ENCODE peak calls at places on chromosomes 16 and 17, in seven cellular contexts. One of them, this sample, is unnamed.

GRCh38 chr16:30740364-30741251 is 7.6 kb upstream of the PHKG2 start:
- DNase-seq in GM12878: no peak
- DNase-seq in SK-N-SH: no peak
- DNase-seq in K562: peak; percentile 61
- DNase-seq in GM12891: no peak
- DNase-seq in GM12892: no peak
- DNase-seq in HepG2: no peak
- DNase-seq in this sample: no peak

GRCh38 chr17:48429156-48429555 is 858 bp downstream of the SKAP1 start:
- DNase-seq in GM12892: no peak
- DNase-seq in HepG2: no peak
- DNase-seq in SK-N-SH: no peak
- DNase-seq in K562: no peak
- DNase-seq in GM12878: no peak
- DNase-seq in GM12891: no peak
- DNase-seq in this sample: no peak

GRCh38 chr16:57513371-57514102 is 22.8 kb downstream of the CCDC102A start:
- DNase-seq in GM12878: no peak
- DNase-seq in GM12892: no peak
- DNase-seq in SK-N-SH: peak; percentile 19
- DNase-seq in HepG2: no peak
- DNase-seq in K562: no peak
- DNase-seq in GM12891: no peak
- DNase-seq in this sample: no peak

GRCh38 chr17:28717578-28718316 is at the start of gene RAB34:
- DNase-seq in SK-N-SH: no peak
- DNase-seq in GM12878: no peak
- DNase-seq in GM12891: no peak
- DNase-seq in HepG2: no peak
- DNase-seq in K562: no peak
- DNase-seq in GM12892: no peak
- DNase-seq in this sample: peak; percentile 80

GRCh38 chr17:538096-538973 is 176.3 kb downstream of the VPS53 start:
- DNase-seq in GM12891: no peak
- DNase-seq in HepG2: no peak
- DNase-seq in GM12878: no peak
- DNase-seq in K562: no peak
- DNase-seq in SK-N-SH: no peak
- DNase-seq in GM12892: no peak
- DNase-seq in this sample: no peak

GRCh38 chr16:57834936-57835335 is 32.6 kb upstream of the KIFC3 start:
- DNase-seq in HepG2: no peak
- DNase-seq in GM12891: no peak
- DNase-seq in SK-N-SH: no peak
- DNase-seq in K562: no peak
- DNase-seq in GM12878: no peak
- DNase-seq in GM12892: no peak
- DNase-seq in this sample: no peak

GRCh38 chr17:9537177-9537776 is 38.3 kb downstream of the STX8 start:
- DNase-seq in K562: no peak
- DNase-seq in HepG2: no peak
- DNase-seq in SK-N-SH: no peak
- DNase-seq in GM12892: no peak
- DNase-seq in GM12878: no peak
- DNase-seq in GM12891: no peak
- DNase-seq in this sample: no peak

GRCh38 chr17:11319894-11320293 is 78.9 kb downstream of the SHISA6 start:
- DNase-seq in GM12878: no peak
- DNase-seq in K562: no peak
- DNase-seq in SK-N-SH: no peak
- DNase-seq in GM12891: no peak
- DNase-seq in GM12892: no peak
- DNase-seq in HepG2: no peak
- DNase-seq in this sample: no peak

GRCh38 chr16:90050969-90051368 is 26.2 kb downstream of the PRDM7 start:
- DNase-seq in GM12891: no peak
- DNase-seq in K562: no peak
- DNase-seq in GM12878: no peak
- DNase-seq in SK-N-SH: no peak
- DNase-seq in GM12892: no peak
- DNase-seq in HepG2: no peak
- DNase-seq in this sample: no peak

GRCh38 chr16:81469710-81470481 is 25.3 kb downstream of the CMIP start:
- DNase-seq in GM12892: peak; percentile 65
- DNase-seq in SK-N-SH: no peak
- DNase-seq in GM12878: peak; percentile 65
- DNase-seq in K562: no peak
- DNase-seq in GM12891: peak; percentile 57
- DNase-seq in HepG2: no peak
- DNase-seq in this sample: no peak

GRCh38 chr16:78882751-78883150 is 717.8 kb downstream of the MAF start:
- DNase-seq in GM12892: no peak
- DNase-seq in GM12891: no peak
- DNase-seq in SK-N-SH: no peak
- DNase-seq in K562: no peak
- DNase-seq in HepG2: no peak
- DNase-seq in GM12878: no peak
- DNase-seq in this sample: no peak

GRCh38 chr17:40791808-40792436 is 7.8 kb downstream of the KRT28 start:
- DNase-seq in HepG2: peak; percentile 45
- DNase-seq in GM12892: no peak
- DNase-seq in SK-N-SH: peak; percentile 15
- DNase-seq in GM12878: no peak
- DNase-seq in GM12891: no peak
- DNase-seq in K562: peak; percentile 14
- DNase-seq in this sample: no peak

GRCh38 chr16:89015271-89015859 is 38.4 kb upstream of the CBFA2T3 start:
- DNase-seq in GM12878: no peak
- DNase-seq in GM12892: no peak
- DNase-seq in HepG2: no peak
- DNase-seq in GM12891: no peak
- DNase-seq in SK-N-SH: no peak
- DNase-seq in K562: no peak
- DNase-seq in this sample: no peak

GRCh38 chr16:69894675-69895074 is 56.5 kb upstream of the CLEC18A start:
- DNase-seq in GM12891: no peak
- DNase-seq in SK-N-SH: no peak
- DNase-seq in GM12892: no peak
- DNase-seq in K562: no peak
- DNase-seq in GM12878: no peak
- DNase-seq in HepG2: no peak
- DNase-seq in this sample: no peak

GRCh38 chr17:78879679-78880186 is 23.3 kb downstream of the CEP295NL start:
- DNase-seq in GM12891: no peak
- DNase-seq in GM12892: no peak
- DNase-seq in GM12878: no peak
- DNase-seq in HepG2: no peak
- DNase-seq in SK-N-SH: peak; percentile 76
- DNase-seq in K562: peak; percentile 45
- DNase-seq in this sample: no peak

DNA sequence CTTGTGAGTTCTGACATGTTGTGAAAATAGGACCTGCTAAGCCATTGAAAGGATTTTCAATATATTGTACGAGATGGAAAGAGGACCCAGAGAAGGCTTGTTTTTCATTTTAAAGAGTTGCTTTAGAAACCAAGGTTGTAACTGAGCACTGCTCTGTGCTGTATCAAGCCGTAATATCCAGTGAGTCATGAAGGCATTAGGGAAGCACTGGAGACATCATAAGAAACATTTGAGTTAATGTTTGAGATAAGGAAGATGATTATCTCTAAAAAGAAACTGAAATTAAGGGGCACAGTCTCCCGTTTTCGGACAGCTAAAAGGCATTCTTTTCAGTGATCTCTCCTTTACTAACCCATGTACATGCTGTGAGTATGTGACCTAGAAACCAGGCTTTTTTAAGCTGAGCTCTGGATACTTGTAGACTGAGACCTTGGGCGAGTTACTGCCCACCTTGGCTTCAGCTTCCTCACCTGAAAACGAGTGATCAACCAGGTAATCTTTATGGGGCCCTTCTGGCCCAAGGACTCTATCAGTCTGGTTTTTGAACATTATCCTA is 149.2 kb upstream of the TBX2 start:
- DNase-seq in SK-N-SH: no peak
- DNase-seq in GM12878: no peak
- DNase-seq in HepG2: no peak
- DNase-seq in GM12892: no peak
- DNase-seq in K562: no peak
- DNase-seq in GM12891: no peak
- DNase-seq in this sample: no peak
- TF ChIP-seq TAF1 in SK-N-SH: peak; percentile 35
- TF ChIP-seq TAF1 in GM12878: no peak
- TF ChIP-seq TAF1 in HepG2: no peak
- TF ChIP-seq TAF1 in GM12892: no peak
- TF ChIP-seq TAF1 in K562: no peak
- TF ChIP-seq TAF1 in GM12891: no peak
- TF ChIP-seq TAF1 in this sample: no peak

GRCh38 chr17:46010597-46011186 is 11.6 kb downstream of the STH start:
- DNase-seq in HepG2: peak; percentile 53
- DNase-seq in SK-N-SH: no peak
- DNase-seq in GM12892: no peak
- DNase-seq in GM12878: no peak
- DNase-seq in K562: no peak
- DNase-seq in GM12891: no peak
- DNase-seq in this sample: no peak

GRCh38 chr17:46013502-46014165 is 14.6 kb downstream of the STH start:
- DNase-seq in SK-N-SH: peak; percentile 65
- DNase-seq in HepG2: peak; percentile 82
- DNase-seq in GM12892: no peak
- DNase-seq in GM12891: no peak
- DNase-seq in GM12878: no peak
- DNase-seq in K562: no peak
- DNase-seq in this sample: no peak

GRCh38 chr17:46012506-46013079 is 13.5 kb downstream of the STH start:
- DNase-seq in GM12878: no peak
- DNase-seq in GM12891: no peak
- DNase-seq in SK-N-SH: no peak
- DNase-seq in HepG2: no peak
- DNase-seq in GM12892: no peak
- DNase-seq in K562: no peak
- DNase-seq in this sample: no peak

GRCh38 chr17:46011711-46012505 is 12.9 kb downstream of the STH start:
- DNase-seq in K562: no peak
- DNase-seq in GM12892: no peak
- DNase-seq in GM12891: no peak
- DNase-seq in HepG2: no peak
- DNase-seq in SK-N-SH: no peak
- DNase-seq in GM12878: no peak
- DNase-seq in this sample: no peak

GRCh38 chr17:46013127-46013501 is 14.1 kb downstream of the STH start:
- DNase-seq in GM12892: no peak
- DNase-seq in GM12891: no peak
- DNase-seq in SK-N-SH: no peak
- DNase-seq in K562: no peak
- DNase-seq in GM12878: no peak
- DNase-seq in HepG2: peak; percentile 33
- DNase-seq in this sample: no peak
- TF ChIP-seq TAF1 in GM12892: no peak
- TF ChIP-seq TAF1 in GM12891: no peak
- TF ChIP-seq TAF1 in SK-N-SH: no peak
- TF ChIP-seq TAF1 in K562: no peak
- TF ChIP-seq TAF1 in GM12878: no peak
- TF ChIP-seq TAF1 in HepG2: no peak
- TF ChIP-seq TAF1 in this sample: no peak

GRCh38 chr16:3890091-3890490 is 9.6 kb upstream of the CREBBP start:
- DNase-seq in HepG2: no peak
- DNase-seq in GM12878: no peak
- DNase-seq in SK-N-SH: no peak
- DNase-seq in GM12892: no peak
- DNase-seq in GM12891: no peak
- DNase-seq in K562: no peak
- DNase-seq in this sample: no peak
- TF ChIP-seq TAF1 in HepG2: no peak
- TF ChIP-seq TAF1 in GM12878: no peak
- TF ChIP-seq TAF1 in SK-N-SH: no peak
- TF ChIP-seq TAF1 in GM12892: no peak
- TF ChIP-seq TAF1 in GM12891: no peak
- TF ChIP-seq TAF1 in K562: no peak
- TF ChIP-seq TAF1 in this sample: no peak

GRCh38 chr16:49663081-49664057 is 192.5 kb downstream of the ZNF423 start:
- DNase-seq in HepG2: no peak
- DNase-seq in K562: no peak
- DNase-seq in GM12892: no peak
- DNase-seq in GM12878: no peak
- DNase-seq in GM12891: no peak
- DNase-seq in SK-N-SH: peak; percentile 63
- DNase-seq in this sample: no peak

GRCh38 chr16:49659356-49659755 is 196.6 kb downstream of the ZNF423 start:
- DNase-seq in GM12878: no peak
- DNase-seq in K562: no peak
- DNase-seq in GM12891: no peak
- DNase-seq in GM12892: no peak
- DNase-seq in HepG2: no peak
- DNase-seq in SK-N-SH: no peak
- DNase-seq in this sample: no peak

GRCh38 chr16:49660647-49661046 is 195.3 kb downstream of the ZNF423 start:
- DNase-seq in GM12878: no peak
- DNase-seq in GM12892: no peak
- DNase-seq in K562: no peak
- DNase-seq in SK-N-SH: peak; percentile 63
- DNase-seq in GM12891: no peak
- DNase-seq in HepG2: no peak
- DNase-seq in this sample: no peak

GRCh38 chr16:49661465-49662187 is 194.3 kb downstream of the ZNF423 start:
- DNase-seq in GM12891: no peak
- DNase-seq in GM12892: no peak
- DNase-seq in K562: no peak
- DNase-seq in GM12878: no peak
- DNase-seq in HepG2: no peak
- DNase-seq in SK-N-SH: peak; percentile 76
- DNase-seq in this sample: no peak

DNA sequence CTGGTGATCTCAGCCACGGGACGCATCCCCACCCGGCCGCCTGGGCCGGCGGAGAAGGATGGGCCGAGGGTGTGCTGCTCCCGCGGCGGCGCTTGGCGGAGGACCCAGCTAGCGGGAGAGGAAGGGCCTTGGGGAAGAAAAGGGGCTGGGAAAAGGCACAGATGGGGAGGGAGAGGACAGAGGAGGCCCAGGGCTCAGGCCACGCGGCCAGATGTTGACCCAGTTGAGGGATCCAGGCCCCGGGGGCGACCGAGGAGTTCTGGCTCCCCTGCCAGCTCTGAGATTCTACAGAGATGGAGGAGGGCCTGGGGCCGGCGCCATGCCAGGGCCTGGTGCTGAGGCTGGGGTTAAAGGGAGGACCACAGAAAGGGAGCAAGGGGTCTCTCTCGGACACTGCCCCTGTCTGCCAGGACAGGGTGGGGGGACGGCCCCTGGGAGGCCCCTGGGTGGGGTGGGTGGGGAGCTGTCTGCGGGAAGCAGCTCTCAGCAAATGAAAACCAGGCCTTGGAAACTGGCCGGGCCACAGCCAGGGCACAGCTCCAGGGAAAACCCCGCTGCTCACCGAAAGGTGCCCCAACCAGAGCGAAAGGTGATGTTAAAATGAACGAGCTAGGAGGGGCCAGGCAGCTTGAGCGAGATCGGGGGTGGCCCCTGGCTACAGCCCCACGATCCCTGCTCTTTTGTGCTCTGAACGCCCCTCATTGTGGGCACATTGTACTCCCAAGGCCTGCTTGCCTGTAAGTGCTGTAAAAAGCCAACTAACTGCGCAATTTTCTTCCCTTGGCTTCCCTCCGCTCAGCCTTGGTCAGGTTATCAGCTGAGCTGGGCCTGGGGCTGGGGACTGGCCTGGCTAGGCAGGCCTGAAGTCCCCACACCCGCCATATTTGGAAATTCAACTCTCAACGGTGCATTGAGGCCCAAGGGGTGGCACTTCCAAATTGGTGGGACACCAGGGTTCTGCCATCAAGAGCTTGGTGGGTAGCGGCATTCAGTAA is 191.4 kb downstream of the ZNF423 start:
- DNase-seq in K562: no peak
- DNase-seq in HepG2: no peak
- DNase-seq in GM12892: no peak
- DNase-seq in SK-N-SH: peak; percentile 92
- DNase-seq in GM12878: no peak
- DNase-seq in GM12891: no peak
- DNase-seq in this sample: no peak
- TF ChIP-seq TAF1 in K562: no peak
- TF ChIP-seq TAF1 in HepG2: no peak
- TF ChIP-seq TAF1 in GM12892: no peak
- TF ChIP-seq TAF1 in SK-N-SH: no peak
- TF ChIP-seq TAF1 in GM12878: no peak
- TF ChIP-seq TAF1 in GM12891: no peak
- TF ChIP-seq TAF1 in this sample: no peak